ENCODE peak calls at places on chromosomes 3 and 15, in six cellular contexts. H, I, M, G, W and P are unnamed samples.

GRCh38 chr3:196518999-196519737 is 4.0 kb upstream of the SMCO1 start:
- DNase-seq in H (no peak), I (peak; percentile 67), M (peak; percentile 23), G (peak; percentile 64), W (peak; percentile 30), P (peak; percentile 76)

GRCh38 chr3:133474251-133474801 is 74.5 kb downstream of the BFSP2 start:
- DNase-seq in H (no peak), I (no peak), M (no peak), G (peak; percentile 29), W (no peak), P (no peak)

GRCh38 chr3:49428697-49429100 is 425 bp downstream of the NICN1 start:
- DNase-seq in H (peak; percentile 11), I (no peak), M (no peak), G (no peak), W (no peak), P (no peak)

GRCh38 chr15:52652984-52653383 is 26.2 kb downstream of the ATOSA start:
- DNase-seq in H (no peak), I (no peak), M (no peak), G (peak; percentile 6), W (no peak), P (no peak)

GRCh38 chr3:61638721-61639120 is 77.3 kb downstream of the PTPRG start:
- DNase-seq in H (no peak), I (no peak), M (no peak), G (peak; percentile 22), W (no peak), P (no peak)

GRCh38 chr3:47250309-47251060 is 32.1 kb downstream of the KIF9 start:
- DNase-seq in H (no peak), I (peak; percentile 49), M (no peak), G (peak; percentile 56), W (no peak), P (peak; percentile 43)

GRCh38 chr3:161272524-161272923 is 51.4 kb downstream of the NMD3 start:
- DNase-seq in H (no peak), I (no peak), M (no peak), G (no peak), W (no peak), P (no peak)

GRCh38 chr3:58586776-58587192 is 9.6 kb upstream of the FAM107A start:
- DNase-seq in H (no peak), I (no peak), M (no peak), G (no peak), W (peak; percentile 50), P (no peak)

GRCh38 chr15:67148196-67148701 is 82.8 kb downstream of the SMAD3 start:
- DNase-seq in H (no peak), I (no peak), M (no peak), G (no peak), W (no peak), P (no peak)

GRCh38 chr15:58425185-58425584 is 6.6 kb upstream of the LIPC start:
- DNase-seq in H (no peak), I (no peak), M (no peak), G (no peak), W (no peak), P (no peak)

GRCh38 chr15:64134322-64134829 is 17.2 kb upstream of the SNX22 start:
- DNase-seq in H (peak; percentile 82), I (peak; percentile 66), M (no peak), G (no peak), W (no peak), P (no peak)

GRCh38 chr3:128383316-128384235 is 83.1 kb downstream of the DNAJB8 start:
- DNase-seq in H (no peak), I (peak; percentile 86), M (no peak), G (peak; percentile 73), W (no peak), P (peak; percentile 92)